ENCODE peak calls at places on chromosomes 13 and 19, in seven cellular contexts. One of them, this sample, is unnamed.

GRCh38 chr19:41595258-41595889 is 19.4 kb downstream of the CEACAM21 start:
- DNase-seq in GM12878: peak
- DNase-seq in IMR-90: peak
- DNase-seq in HepG2: peak
- DNase-seq in A549: peak
- DNase-seq in K562: peak
- DNase-seq in H1: no peak
- DNase-seq in this sample: peak

GRCh38 chr19:48656840-48657474 is 11.0 kb upstream of the CA11 start:
- DNase-seq in GM12878: no peak
- DNase-seq in H1: no peak
- DNase-seq in A549: no peak
- DNase-seq in IMR-90: peak
- DNase-seq in K562: no peak
- DNase-seq in HepG2: no peak
- DNase-seq in this sample: no peak

GRCh38 chr13:73335226-73335625 is 276.4 kb downstream of the KLF5 start:
- DNase-seq in A549: peak
- DNase-seq in K562: no peak
- DNase-seq in H1: no peak
- DNase-seq in GM12878: peak
- DNase-seq in IMR-90: peak
- DNase-seq in HepG2: no peak
- DNase-seq in this sample: no peak

GRCh38 chr13:59776924-59777690 is 386.6 kb downstream of the DIAPH3 start:
- DNase-seq in GM12878: peak
- DNase-seq in IMR-90: peak
- DNase-seq in H1: no peak
- DNase-seq in K562: no peak
- DNase-seq in A549: no peak
- DNase-seq in HepG2: no peak
- DNase-seq in this sample: no peak

GRCh38 chr19:15702590-15702930 is 25.3 kb upstream of the OR10H2 start:
- DNase-seq in K562: peak
- DNase-seq in GM12878: no peak
- DNase-seq in HepG2: peak
- DNase-seq in IMR-90: no peak
- DNase-seq in H1: no peak
- DNase-seq in A549: no peak
- DNase-seq in this sample: peak

GRCh38 chr13:20174656-20175405 is 14.0 kb upstream of the GJA3 start:
- DNase-seq in H1: peak
- DNase-seq in A549: peak
- DNase-seq in K562: peak
- DNase-seq in HepG2: peak
- DNase-seq in IMR-90: peak
- DNase-seq in GM12878: peak
- DNase-seq in this sample: no peak

GRCh38 chr13:29418026-29418425 is 177.5 kb downstream of the SLC7A1 start:
- DNase-seq in A549: no peak
- DNase-seq in IMR-90: no peak
- DNase-seq in H1: no peak
- DNase-seq in GM12878: no peak
- DNase-seq in HepG2: no peak
- DNase-seq in K562: no peak
- DNase-seq in this sample: no peak

GRCh38 chr13:41061914-41062837 is 867 bp downstream of the WBP4 start:
- DNase-seq in IMR-90: peak
- DNase-seq in A549: peak
- DNase-seq in K562: no peak
- DNase-seq in H1: no peak
- DNase-seq in HepG2: no peak
- DNase-seq in GM12878: no peak
- DNase-seq in this sample: no peak

GRCh38 chr19:41601771-41602170 is 25.1 kb downstream of the CEACAM4 start:
- DNase-seq in H1: no peak
- DNase-seq in HepG2: no peak
- DNase-seq in IMR-90: no peak
- DNase-seq in K562: no peak
- DNase-seq in GM12878: no peak
- DNase-seq in A549: no peak
- DNase-seq in this sample: no peak

GRCh38 chr13:27338816-27339215 is 68.2 kb downstream of the RASL11A start:
- DNase-seq in A549: no peak
- DNase-seq in HepG2: peak
- DNase-seq in H1: no peak
- DNase-seq in K562: peak
- DNase-seq in IMR-90: no peak
- DNase-seq in GM12878: no peak
- DNase-seq in this sample: peak

GRCh38 chr19:16330368-16330801 is 5.8 kb downstream of the KLF2 start:
- DNase-seq in HepG2: peak
- DNase-seq in A549: peak
- DNase-seq in H1: no peak
- DNase-seq in K562: peak
- DNase-seq in GM12878: no peak
- DNase-seq in IMR-90: peak
- DNase-seq in this sample: no peak

GRCh38 chr19:14516746-14517438 is 1.3 kb downstream of the DNAJB1 start:
- DNase-seq in K562: no peak
- DNase-seq in GM12878: no peak
- DNase-seq in A549: no peak
- DNase-seq in HepG2: no peak
- DNase-seq in IMR-90: no peak
- DNase-seq in H1: no peak
- DNase-seq in this sample: no peak

GRCh38 chr19:5537870-5538269 is 29.9 kb downstream of the TINCR start:
- DNase-seq in K562: no peak
- DNase-seq in H1: no peak
- DNase-seq in A549: no peak
- DNase-seq in HepG2: no peak
- DNase-seq in GM12878: no peak
- DNase-seq in IMR-90: no peak
- DNase-seq in this sample: no peak

GRCh38 chr19:5533257-5533656 is 34.5 kb downstream of the TINCR start:
- DNase-seq in K562: no peak
- DNase-seq in A549: no peak
- DNase-seq in HepG2: no peak
- DNase-seq in H1: no peak
- DNase-seq in GM12878: no peak
- DNase-seq in IMR-90: no peak
- DNase-seq in this sample: no peak

GRCh38 chr19:5536337-5536894 is 31.3 kb downstream of the TINCR start:
- DNase-seq in A549: peak
- DNase-seq in HepG2: no peak
- DNase-seq in H1: peak
- DNase-seq in K562: peak
- DNase-seq in IMR-90: peak
- DNase-seq in GM12878: no peak
- DNase-seq in this sample: peak

GRCh38 chr19:5530701-5531100 is 37.1 kb downstream of the TINCR start:
- DNase-seq in HepG2: no peak
- DNase-seq in H1: no peak
- DNase-seq in GM12878: no peak
- DNase-seq in K562: no peak
- DNase-seq in IMR-90: no peak
- DNase-seq in A549: no peak
- DNase-seq in this sample: no peak

DNA sequence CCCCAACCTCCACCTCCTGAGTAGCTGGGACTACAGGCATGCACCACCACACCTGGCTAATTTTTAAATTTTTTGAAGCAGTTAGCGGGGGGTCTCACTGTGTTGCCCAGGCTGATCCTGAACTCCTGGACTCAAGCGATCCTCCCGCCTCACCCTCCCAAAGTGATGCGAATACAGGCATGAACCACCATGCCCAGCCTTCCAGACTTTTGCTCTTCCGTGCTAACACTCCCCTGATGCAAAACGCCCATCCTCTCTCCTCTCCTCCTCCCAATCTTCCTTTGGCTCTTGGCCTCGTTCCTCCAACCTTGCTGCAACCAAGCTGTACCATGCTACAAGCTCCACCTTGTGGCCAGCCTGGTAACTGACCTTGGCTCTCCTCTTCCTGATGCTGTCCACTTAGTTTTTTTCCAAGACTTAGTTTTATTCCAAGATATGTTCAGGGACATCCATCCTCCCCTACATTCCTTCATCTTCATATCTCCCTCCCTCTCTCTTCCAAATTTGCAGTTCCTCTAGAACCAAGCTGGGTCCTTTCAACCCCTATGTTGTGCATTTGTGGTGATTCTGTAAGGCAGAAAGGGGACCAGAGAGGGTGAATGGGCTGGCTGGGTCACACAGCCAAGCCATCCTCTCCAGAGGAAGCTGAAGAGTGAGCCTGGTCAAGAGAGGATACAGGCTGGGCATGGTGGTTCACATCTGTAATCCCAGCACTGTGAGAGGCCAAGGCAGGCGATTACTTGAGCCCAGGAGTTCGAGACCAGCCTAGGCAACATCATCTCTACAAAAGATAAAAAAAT is 32.8 kb downstream of the TINCR start:
- DNase-seq in H1: no peak
- DNase-seq in GM12878: no peak
- DNase-seq in IMR-90: peak
- DNase-seq in A549: no peak
- DNase-seq in HepG2: no peak
- DNase-seq in K562: peak
- DNase-seq in this sample: peak
- TF ChIP-seq RFX5 in H1: no peak
- TF ChIP-seq RFX5 in GM12878: no peak
- TF ChIP-seq RFX5 in IMR-90: no peak
- TF ChIP-seq RFX5 in A549: no peak
- TF ChIP-seq RFX5 in HepG2: no peak
- TF ChIP-seq RFX5 in K562: no peak
- TF ChIP-seq RFX5 in this sample: no peak

GRCh38 chr19:39499082-39499642 is 415 bp downstream of the DLL3 start:
- DNase-seq in K562: no peak
- DNase-seq in HepG2: no peak
- DNase-seq in IMR-90: no peak
- DNase-seq in A549: no peak
- DNase-seq in H1: no peak
- DNase-seq in GM12878: no peak
- DNase-seq in this sample: peak
- TF ChIP-seq RFX5 in K562: no peak
- TF ChIP-seq RFX5 in HepG2: no peak
- TF ChIP-seq RFX5 in IMR-90: no peak
- TF ChIP-seq RFX5 in A549: no peak
- TF ChIP-seq RFX5 in H1: no peak
- TF ChIP-seq RFX5 in GM12878: no peak
- TF ChIP-seq RFX5 in this sample: no peak

DNA sequence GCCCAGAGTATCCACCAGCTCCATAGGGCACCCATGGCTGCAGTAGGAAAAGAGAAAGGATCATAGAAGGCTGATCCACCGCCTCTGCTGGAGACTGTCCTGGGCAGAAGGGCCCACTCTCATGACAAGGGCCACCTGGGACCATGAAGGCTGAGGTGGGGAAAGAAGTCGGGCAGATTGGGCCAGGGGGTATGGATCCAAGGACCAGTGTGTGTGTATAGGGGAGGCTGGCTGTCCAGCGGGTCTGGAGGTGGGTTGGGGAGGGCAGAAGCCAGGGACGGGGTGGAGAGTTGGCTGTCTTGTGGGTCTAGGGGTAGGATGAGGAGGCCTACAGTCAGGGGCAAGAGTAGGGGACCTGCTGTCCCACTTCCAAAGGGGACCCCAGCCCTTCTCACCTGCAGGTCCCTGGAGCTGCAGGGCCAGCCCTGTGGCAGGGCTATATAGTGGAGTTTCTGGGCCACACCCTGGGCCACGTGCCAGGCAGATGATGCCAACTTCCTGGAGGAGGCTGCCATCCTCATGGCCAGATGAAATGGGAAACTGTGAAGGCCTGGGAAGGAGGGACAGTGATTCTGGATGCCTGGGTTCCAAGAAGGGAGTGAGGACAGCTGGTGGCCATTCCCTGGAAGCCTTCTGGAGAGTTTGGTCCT is at the start of gene FCGBP:
- DNase-seq in HepG2: no peak
- DNase-seq in GM12878: no peak
- DNase-seq in A549: no peak
- DNase-seq in IMR-90: no peak
- DNase-seq in K562: no peak
- DNase-seq in H1: no peak
- DNase-seq in this sample: no peak
- TF ChIP-seq RFX5 in HepG2: no peak
- TF ChIP-seq RFX5 in GM12878: no peak
- TF ChIP-seq RFX5 in A549: no peak
- TF ChIP-seq RFX5 in IMR-90: no peak
- TF ChIP-seq RFX5 in K562: no peak
- TF ChIP-seq RFX5 in H1: no peak
- TF ChIP-seq RFX5 in this sample: no peak

GRCh38 chr13:51797664-51798488 is 6.1 kb downstream of the DHRS12 start:
- DNase-seq in K562: peak
- DNase-seq in GM12878: no peak
- DNase-seq in IMR-90: peak
- DNase-seq in H1: no peak
- DNase-seq in HepG2: peak
- DNase-seq in A549: peak
- DNase-seq in this sample: peak
- TF ChIP-seq RFX5 in K562: no peak
- TF ChIP-seq RFX5 in GM12878: no peak
- TF ChIP-seq RFX5 in IMR-90: no peak
- TF ChIP-seq RFX5 in H1: no peak
- TF ChIP-seq RFX5 in HepG2: no peak
- TF ChIP-seq RFX5 in A549: no peak
- TF ChIP-seq RFX5 in this sample: no peak